ENCODE peak calls at places on chromosomes 13 and 19, in ten cellular contexts. One of them, this sample, is unnamed. For H3K4me1, the result is how much of the 10 kb centered on the place peaks cover.

GRCh38 chr19:1513492-1514294 is 874 bp upstream of the ADAMTSL5 start:
- DNase-seq in tibial nerve: no peak
- DNase-seq in effector memory CD4-positive, alpha-beta T cell: peak
- DNase-seq in left ventricle myocardium inferior: peak
- DNase-seq in transverse colon: peak
- DNase-seq in mesendoderm: peak
- DNase-seq in suprapubic skin: no peak
- DNase-seq in heart left ventricle: peak
- DNase-seq in GM23248: peak
- DNase-seq in heart right ventricle: peak
- DNase-seq in this sample: peak

GRCh38 chr13:26050568-26051230 is 1.1 kb downstream of the SHISA2 start:
- DNase-seq in heart left ventricle: no peak
- DNase-seq in GM23248: peak
- DNase-seq in suprapubic skin: no peak
- DNase-seq in transverse colon: no peak
- DNase-seq in left ventricle myocardium inferior: no peak
- DNase-seq in effector memory CD4-positive, alpha-beta T cell: no peak
- DNase-seq in tibial nerve: no peak
- DNase-seq in heart right ventricle: peak
- DNase-seq in mesendoderm: peak
- DNase-seq in this sample: no peak

GRCh38 chr19:49151339-49152217 is 3.6 kb downstream of the HRC start:
- DNase-seq in heart left ventricle: peak
- DNase-seq in suprapubic skin: peak
- DNase-seq in effector memory CD4-positive, alpha-beta T cell: no peak
- DNase-seq in tibial nerve: peak
- DNase-seq in heart right ventricle: peak
- DNase-seq in GM23248: peak
- DNase-seq in mesendoderm: peak
- DNase-seq in left ventricle myocardium inferior: peak
- DNase-seq in transverse colon: peak
- DNase-seq in this sample: peak

GRCh38 chr19:43688059-43688763 is 18.2 kb upstream of the PLAUR start:
- DNase-seq in transverse colon: no peak
- DNase-seq in mesendoderm: no peak
- DNase-seq in left ventricle myocardium inferior: no peak
- DNase-seq in GM23248: no peak
- DNase-seq in heart left ventricle: no peak
- DNase-seq in heart right ventricle: no peak
- DNase-seq in tibial nerve: no peak
- DNase-seq in effector memory CD4-positive, alpha-beta T cell: no peak
- DNase-seq in suprapubic skin: no peak
- DNase-seq in this sample: no peak

GRCh38 chr19:52170304-52170703 is 1.1 kb downstream of the ZNF836 start:
- DNase-seq in tibial nerve: no peak
- DNase-seq in transverse colon: no peak
- DNase-seq in suprapubic skin: no peak
- DNase-seq in GM23248: peak
- DNase-seq in effector memory CD4-positive, alpha-beta T cell: no peak
- DNase-seq in left ventricle myocardium inferior: no peak
- DNase-seq in heart left ventricle: no peak
- DNase-seq in mesendoderm: no peak
- DNase-seq in heart right ventricle: no peak
- DNase-seq in this sample: no peak

GRCh38 chr13:31756346-31756745 is 17.0 kb downstream of the RXFP2 start:
- DNase-seq in suprapubic skin: no peak
- DNase-seq in GM23248: peak
- DNase-seq in heart right ventricle: no peak
- DNase-seq in left ventricle myocardium inferior: no peak
- DNase-seq in tibial nerve: no peak
- DNase-seq in effector memory CD4-positive, alpha-beta T cell: no peak
- DNase-seq in transverse colon: no peak
- DNase-seq in mesendoderm: no peak
- DNase-seq in heart left ventricle: no peak
- DNase-seq in this sample: peak

GRCh38 chr19:8578642-8579265 is 1.5 kb upstream of the MYO1F start:
- DNase-seq in transverse colon: peak
- DNase-seq in effector memory CD4-positive, alpha-beta T cell: peak
- DNase-seq in left ventricle myocardium inferior: peak
- DNase-seq in mesendoderm: peak
- DNase-seq in heart left ventricle: peak
- DNase-seq in tibial nerve: peak
- DNase-seq in GM23248: peak
- DNase-seq in suprapubic skin: peak
- DNase-seq in heart right ventricle: peak
- DNase-seq in this sample: peak

GRCh38 chr13:36344886-36345437 is 1.2 kb downstream of the SPART start:
- DNase-seq in tibial nerve: no peak
- DNase-seq in effector memory CD4-positive, alpha-beta T cell: peak
- DNase-seq in left ventricle myocardium inferior: no peak
- DNase-seq in mesendoderm: no peak
- DNase-seq in heart left ventricle: no peak
- DNase-seq in GM23248: no peak
- DNase-seq in transverse colon: no peak
- DNase-seq in heart right ventricle: no peak
- DNase-seq in suprapubic skin: no peak
- DNase-seq in this sample: no peak

GRCh38 chr19:22502766-22503165 is 80.6 kb upstream of the ZNF98 start:
- DNase-seq in mesendoderm: no peak
- DNase-seq in tibial nerve: no peak
- DNase-seq in transverse colon: no peak
- DNase-seq in heart left ventricle: no peak
- DNase-seq in left ventricle myocardium inferior: no peak
- DNase-seq in heart right ventricle: no peak
- DNase-seq in suprapubic skin: no peak
- DNase-seq in GM23248: no peak
- DNase-seq in effector memory CD4-positive, alpha-beta T cell: no peak
- DNase-seq in this sample: no peak

GRCh38 chr19:57802269-57802668 is 12.4 kb downstream of the ZNF552 start:
- DNase-seq in transverse colon: no peak
- DNase-seq in tibial nerve: no peak
- DNase-seq in mesendoderm: peak
- DNase-seq in heart left ventricle: no peak
- DNase-seq in heart right ventricle: no peak
- DNase-seq in GM23248: no peak
- DNase-seq in left ventricle myocardium inferior: no peak
- DNase-seq in suprapubic skin: no peak
- DNase-seq in effector memory CD4-positive, alpha-beta T cell: no peak
- DNase-seq in this sample: no peak

DNA sequence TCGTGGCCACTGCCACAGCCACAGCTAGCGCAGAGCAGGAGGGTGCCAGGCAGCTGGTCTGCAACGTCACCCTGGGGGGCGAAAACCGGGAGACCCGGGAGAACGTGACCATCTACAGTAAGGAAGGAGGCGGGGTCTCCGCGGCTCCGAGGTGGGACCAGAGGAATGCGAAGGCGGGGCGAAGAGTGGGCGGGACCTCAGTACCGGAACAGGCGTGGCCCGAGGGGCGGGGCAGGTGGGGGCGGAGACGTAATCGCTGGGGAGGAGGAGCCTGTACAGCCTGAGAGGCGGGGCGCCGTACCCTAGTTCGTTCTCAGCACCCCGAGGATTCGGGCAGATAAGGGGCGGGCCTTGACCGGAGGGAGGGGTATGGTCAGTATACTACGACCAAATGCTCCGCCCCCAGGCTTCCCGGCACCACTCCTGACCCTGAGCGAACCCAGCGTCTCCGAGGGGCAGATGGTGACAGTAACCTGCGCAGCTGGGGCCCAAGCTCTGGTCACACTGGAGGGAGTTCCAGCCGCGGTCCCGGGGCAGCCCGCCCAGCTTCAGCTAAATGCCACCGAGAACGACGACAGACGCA is 2.5 kb downstream of the ICAM5 start:
- DNase-seq in mesendoderm: peak
- DNase-seq in heart right ventricle: peak
- DNase-seq in transverse colon: peak
- DNase-seq in left ventricle myocardium inferior: peak
- DNase-seq in tibial nerve: peak
- DNase-seq in heart left ventricle: peak
- DNase-seq in suprapubic skin: peak
- DNase-seq in effector memory CD4-positive, alpha-beta T cell: peak
- DNase-seq in GM23248: peak
- DNase-seq in this sample: peak
- H3K4me1 ChIP-seq in mesendoderm: under half
- H3K4me1 ChIP-seq in heart right ventricle: under half
- H3K4me1 ChIP-seq in transverse colon: half or more
- H3K4me1 ChIP-seq in left ventricle myocardium inferior: half or more
- H3K4me1 ChIP-seq in tibial nerve: under half
- H3K4me1 ChIP-seq in heart left ventricle: under half
- H3K4me1 ChIP-seq in suprapubic skin: half or more
- H3K4me1 ChIP-seq in effector memory CD4-positive, alpha-beta T cell: half or more
- H3K4me1 ChIP-seq in GM23248: under half
- H3K4me1 ChIP-seq in this sample: under half

DNA sequence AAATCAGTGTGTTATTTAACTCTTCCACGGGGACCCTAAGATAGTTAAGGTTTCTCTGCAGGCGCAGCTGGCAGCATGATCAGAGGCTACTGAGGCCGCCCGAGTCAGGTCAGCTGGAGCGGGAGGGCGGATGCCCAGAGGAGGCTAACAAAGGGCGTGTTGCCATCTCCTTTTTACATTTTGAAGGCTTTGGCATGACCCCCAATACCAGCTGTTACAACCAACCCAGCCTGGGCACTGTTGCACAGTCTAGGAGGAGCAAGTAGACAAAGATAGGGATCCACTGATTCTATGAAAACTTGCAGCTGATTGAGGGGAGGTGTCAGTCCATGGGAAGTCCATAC is 15.7 kb downstream of the COL4A2 start:
- DNase-seq in mesendoderm: no peak
- DNase-seq in heart left ventricle: no peak
- DNase-seq in GM23248: no peak
- DNase-seq in suprapubic skin: no peak
- DNase-seq in transverse colon: no peak
- DNase-seq in left ventricle myocardium inferior: no peak
- DNase-seq in heart right ventricle: no peak
- DNase-seq in tibial nerve: no peak
- DNase-seq in effector memory CD4-positive, alpha-beta T cell: no peak
- DNase-seq in this sample: no peak
- H3K4me1 ChIP-seq in mesendoderm: under half
- H3K4me1 ChIP-seq in heart left ventricle: under half
- H3K4me1 ChIP-seq in GM23248: half or more
- H3K4me1 ChIP-seq in suprapubic skin: under half
- H3K4me1 ChIP-seq in transverse colon: under half
- H3K4me1 ChIP-seq in left ventricle myocardium inferior: half or more
- H3K4me1 ChIP-seq in heart right ventricle: under half
- H3K4me1 ChIP-seq in tibial nerve: under half
- H3K4me1 ChIP-seq in effector memory CD4-positive, alpha-beta T cell: under half
- H3K4me1 ChIP-seq in this sample: under half

GRCh38 chr19:17522988-17523872 is 11.8 kb downstream of the PGLS start:
- DNase-seq in mesendoderm: no peak
- DNase-seq in heart left ventricle: peak
- DNase-seq in left ventricle myocardium inferior: peak
- DNase-seq in GM23248: no peak
- DNase-seq in transverse colon: peak
- DNase-seq in suprapubic skin: no peak
- DNase-seq in tibial nerve: peak
- DNase-seq in effector memory CD4-positive, alpha-beta T cell: no peak
- DNase-seq in heart right ventricle: peak
- DNase-seq in this sample: no peak

GRCh38 chr19:17527326-17527725 is 15.9 kb downstream of the PGLS start:
- DNase-seq in effector memory CD4-positive, alpha-beta T cell: no peak
- DNase-seq in mesendoderm: no peak
- DNase-seq in heart right ventricle: no peak
- DNase-seq in GM23248: no peak
- DNase-seq in left ventricle myocardium inferior: no peak
- DNase-seq in heart left ventricle: no peak
- DNase-seq in suprapubic skin: no peak
- DNase-seq in transverse colon: no peak
- DNase-seq in tibial nerve: no peak
- DNase-seq in this sample: no peak

GRCh38 chr19:17526922-17527321 is 15.5 kb downstream of the PGLS start:
- DNase-seq in GM23248: no peak
- DNase-seq in heart right ventricle: no peak
- DNase-seq in suprapubic skin: no peak
- DNase-seq in left ventricle myocardium inferior: no peak
- DNase-seq in transverse colon: peak
- DNase-seq in effector memory CD4-positive, alpha-beta T cell: no peak
- DNase-seq in mesendoderm: no peak
- DNase-seq in heart left ventricle: no peak
- DNase-seq in tibial nerve: no peak
- DNase-seq in this sample: no peak

GRCh38 chr19:17524651-17525050 is 13.2 kb downstream of the PGLS start:
- DNase-seq in heart right ventricle: no peak
- DNase-seq in effector memory CD4-positive, alpha-beta T cell: no peak
- DNase-seq in suprapubic skin: no peak
- DNase-seq in transverse colon: no peak
- DNase-seq in heart left ventricle: no peak
- DNase-seq in mesendoderm: no peak
- DNase-seq in GM23248: no peak
- DNase-seq in left ventricle myocardium inferior: no peak
- DNase-seq in tibial nerve: no peak
- DNase-seq in this sample: no peak

DNA sequence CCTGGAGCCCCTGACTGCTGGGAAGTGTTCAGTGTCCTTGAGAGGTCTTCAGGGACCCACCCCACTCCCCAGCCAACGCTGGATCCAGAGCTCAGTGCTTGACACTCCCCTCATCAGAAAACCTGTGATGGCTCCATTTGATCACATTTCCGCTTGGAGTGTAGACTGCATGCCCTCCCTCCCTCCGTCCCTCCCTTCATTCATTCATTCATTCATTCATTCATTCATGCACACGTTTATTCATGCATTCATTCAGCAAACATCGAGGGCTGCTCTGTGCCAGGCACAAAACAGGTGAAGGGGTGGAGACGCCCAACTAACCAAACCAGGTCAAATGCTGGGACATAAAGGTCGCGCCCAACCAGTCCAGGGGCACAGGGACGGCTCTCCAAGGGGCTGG is 13.7 kb downstream of the PGLS start:
- DNase-seq in GM23248: no peak
- DNase-seq in mesendoderm: no peak
- DNase-seq in transverse colon: no peak
- DNase-seq in tibial nerve: no peak
- DNase-seq in left ventricle myocardium inferior: no peak
- DNase-seq in heart right ventricle: no peak
- DNase-seq in suprapubic skin: no peak
- DNase-seq in heart left ventricle: no peak
- DNase-seq in effector memory CD4-positive, alpha-beta T cell: no peak
- DNase-seq in this sample: no peak
- H3K4me1 ChIP-seq in GM23248: under half
- H3K4me1 ChIP-seq in mesendoderm: under half
- H3K4me1 ChIP-seq in transverse colon: under half
- H3K4me1 ChIP-seq in tibial nerve: under half
- H3K4me1 ChIP-seq in left ventricle myocardium inferior: under half
- H3K4me1 ChIP-seq in heart right ventricle: under half
- H3K4me1 ChIP-seq in suprapubic skin: under half
- H3K4me1 ChIP-seq in heart left ventricle: under half
- H3K4me1 ChIP-seq in effector memory CD4-positive, alpha-beta T cell: under half
- H3K4me1 ChIP-seq in this sample: under half

DNA sequence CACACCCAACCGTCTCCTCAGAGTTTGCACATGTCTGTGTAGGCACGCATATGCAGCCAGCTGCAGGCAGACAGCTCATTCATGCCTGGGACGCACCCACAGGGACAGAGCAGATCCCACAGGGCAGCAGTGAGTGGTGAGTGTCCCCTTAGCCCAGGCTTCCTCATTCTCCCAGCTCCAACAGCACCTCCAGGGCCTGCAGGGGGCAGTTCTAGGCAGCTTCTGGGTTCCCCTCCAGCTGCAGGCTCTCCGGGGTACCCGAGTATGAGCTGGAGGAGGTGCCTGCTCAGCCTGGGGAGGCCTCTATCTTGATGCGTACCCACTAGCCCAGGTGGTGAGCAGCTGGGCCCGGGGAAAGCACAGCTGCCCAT is 1.3 kb upstream of the SHANK1 start:
- DNase-seq in heart right ventricle: no peak
- DNase-seq in heart left ventricle: no peak
- DNase-seq in suprapubic skin: no peak
- DNase-seq in left ventricle myocardium inferior: no peak
- DNase-seq in transverse colon: no peak
- DNase-seq in tibial nerve: no peak
- DNase-seq in mesendoderm: no peak
- DNase-seq in GM23248: peak
- DNase-seq in effector memory CD4-positive, alpha-beta T cell: no peak
- DNase-seq in this sample: peak
- H3K4me1 ChIP-seq in heart right ventricle: under half
- H3K4me1 ChIP-seq in heart left ventricle: under half
- H3K4me1 ChIP-seq in suprapubic skin: half or more
- H3K4me1 ChIP-seq in left ventricle myocardium inferior: under half
- H3K4me1 ChIP-seq in transverse colon: under half
- H3K4me1 ChIP-seq in tibial nerve: under half
- H3K4me1 ChIP-seq in mesendoderm: under half
- H3K4me1 ChIP-seq in GM23248: under half
- H3K4me1 ChIP-seq in effector memory CD4-positive, alpha-beta T cell: under half
- H3K4me1 ChIP-seq in this sample: under half

This sample was measured in PC-3.